ENCODE peak calls at places on chromosomes 5 and 9, in nine cellular contexts. Z is posterior vena cava; O is T follicular helper cell; E is progenitor cell of endocrine pancreas; N is heart left ventricle; L is hypothalamus; M is chondrocyte; Y is CD8-positive, alpha-beta memory T cell; X is amygdala. Q is an unnamed sample.

GRCh38 chr5:143008809-143009521 is 238.8 kb downstream of the ARHGAP26 start:
- DNase-seq in Z (no peak), O (peak), E (no peak), N (peak), L (no peak), M (no peak), Y (peak), X (no peak), Q (peak)

GRCh38 chr9:113993838-113994540 is 84.1 kb downstream of the AMBP start:
- DNase-seq in Z (peak), O (no peak), E (no peak), N (peak), L (peak), M (no peak), Y (no peak), X (peak), Q (no peak)

GRCh38 chr5:90334746-90335145 is 74.8 kb downstream of the CETN3 start:
- DNase-seq in Z (no peak), O (no peak), E (no peak), N (no peak), L (no peak), M (no peak), Y (no peak), X (no peak), Q (no peak)

GRCh38 chr5:34524123-34524522 is 132.0 kb upstream of the RAI14 start:
- DNase-seq in Z (no peak), O (no peak), E (no peak), N (no peak), L (no peak), M (no peak), Y (no peak), X (no peak), Q (no peak)

GRCh38 chr9:98085955-98086354 is 29.4 kb downstream of the NANS start:
- DNase-seq in Z (no peak), O (no peak), E (no peak), N (no peak), L (no peak), M (no peak), Y (no peak), X (no peak), Q (no peak)

GRCh38 chr5:173294673-173295320 is 33.4 kb downstream of the STC2 start:
- DNase-seq in Z (no peak), O (no peak), E (no peak), N (no peak), L (no peak), M (no peak), Y (no peak), X (no peak), Q (no peak)

GRCh38 chr9:129776938-129777768 is 24.3 kb upstream of the PTGES start:
- DNase-seq in Z (peak), O (no peak), E (no peak), N (peak), L (peak), M (peak), Y (no peak), X (peak), Q (no peak)

GRCh38 chr9:942805-943580 is 33.5 kb upstream of the DMRT3 start:
- DNase-seq in Z (no peak), O (no peak), E (no peak), N (no peak), L (no peak), M (no peak), Y (no peak), X (no peak), Q (no peak)

GRCh38 chr5:27473300-27474053 is 435.1 kb upstream of the CDH9 start:
- DNase-seq in Z (no peak), O (no peak), E (no peak), N (no peak), L (no peak), M (no peak), Y (no peak), X (no peak), Q (no peak)

GRCh38 chr5:120160120-120160895 is 303.8 kb upstream of the PRR16 start:
- DNase-seq in Z (no peak), O (no peak), E (no peak), N (no peak), L (no peak), M (no peak), Y (no peak), X (no peak), Q (no peak)

GRCh38 chr9:93667006-93667405 is 90.6 kb downstream of the PHF2 start:
- DNase-seq in Z (peak), O (no peak), E (no peak), N (peak), L (no peak), M (peak), Y (no peak), X (no peak), Q (no peak)

GRCh38 chr9:72931437-72931836 is 21.4 kb downstream of the ALDH1A1 start:
- DNase-seq in Z (no peak), O (no peak), E (no peak), N (no peak), L (no peak), M (no peak), Y (no peak), X (no peak), Q (no peak)

GRCh38 chr5:87433945-87434344 is 21.2 kb upstream of the CCNH start:
- DNase-seq in Z (no peak), O (no peak), E (no peak), N (no peak), L (no peak), M (no peak), Y (no peak), X (no peak), Q (no peak)

GRCh38 chr9:22044583-22044982 is 35.5 kb upstream of the CDKN2B start:
- DNase-seq in Z (no peak), O (no peak), E (no peak), N (no peak), L (no peak), M (no peak), Y (no peak), X (no peak), Q (no peak)

Q was measured in activated T-helper 1 cell treated with anti-CD3 and anti-CD28 coated beads, Interleukin-2, amount 50 U/mL, for 16 hours.